ENCODE peak calls at places on chromosomes 4 and X, in ten cellular contexts. S is spleen, N is sigmoid colon, J is transverse colon, P is endothelial cell of umbilical vein, O is upper lobe of left lung, Y is K562, A is Panc1, L is GM12878, C is SK-N-SH. G is an unnamed sample.
A peak's percentile ranks its signal among the peaks of the same experiment; 100 is the strongest.

GRCh38 chr4:185068837-185069236 is 50.5 kb downstream of the HELT start:
- DNase-seq in S (no peak), N (no peak), J (no peak), P (no peak), O (no peak), Y (peak; percentile 18), A (no peak), L (no peak), C (no peak), G (no peak)

GRCh38 chrX:148412006-148412405 is 88.4 kb upstream of the AFF2 start:
- DNase-seq in S (no peak), N (no peak), J (no peak), P (no peak), O (no peak), Y (no peak), A (no peak), L (no peak), C (no peak), G (no peak)

GRCh38 chrX:12922600-12922919 is 16.1 kb downstream of the TLR8 start:
- DNase-seq in S (no peak), N (no peak), J (no peak), P (no peak), O (no peak), Y (no peak), A (no peak), L (no peak), C (no peak), G (no peak)

GRCh38 chr4:55910140-55910539 is 38.6 kb upstream of the CEP135 start:
- DNase-seq in S (no peak), N (no peak), J (no peak), P (no peak), O (no peak), Y (no peak), A (no peak), L (no peak), C (no peak), G (no peak)

GRCh38 chr4:153065286-153065685 is 129.2 kb downstream of the FHDC1 start:
- DNase-seq in S (no peak), N (no peak), J (peak; percentile 79), P (no peak), O (no peak), Y (no peak), A (no peak), L (no peak), C (no peak), G (no peak)

GRCh38 chr4:6076391-6076790 is 58.2 kb upstream of the C4orf50 start:
- DNase-seq in S (no peak), N (no peak), J (no peak), P (no peak), O (no peak), Y (peak; percentile 5), A (no peak), L (no peak), C (peak; percentile 53), G (no peak)

GRCh38 chrX:2136848-2137247 is 363.9 kb downstream of the DHRSX start:
- DNase-seq in S (no peak), N (no peak), J (no peak), P (no peak), O (no peak), Y (no peak), A (no peak), L (no peak), C (no peak), G (no peak)

GRCh38 chrX:38048886-38049285 is 42.5 kb downstream of the SYTL5 start:
- DNase-seq in S (no peak), N (no peak), J (no peak), P (no peak), O (no peak), Y (no peak), A (no peak), L (no peak), C (no peak), G (no peak)

GRCh38 chr4:2462992-2463762 is 5.7 kb upstream of the RNF4 start:
- DNase-seq in S (peak; percentile 59), N (no peak), J (no peak), P (no peak), O (no peak), Y (no peak), A (no peak), L (no peak), C (no peak), G (no peak)

GRCh38 chr4:187268940-187269339 is 545.3 kb upstream of the FAT1 start:
- DNase-seq in S (no peak), N (no peak), J (no peak), P (no peak), O (no peak), Y (no peak), A (no peak), L (no peak), C (no peak), G (no peak)

GRCh38 chr4:112403072-112403945 is 106.1 kb downstream of the ALPK1 start:
- DNase-seq in S (no peak), N (no peak), J (no peak), P (no peak), O (no peak), Y (no peak), A (no peak), L (no peak), C (no peak), G (no peak)
- H3K27ac ChIP-seq in S (no peak overlapping the region), N (no peak overlapping the region), J (no peak overlapping the region), P (no peak overlapping the region), O (no peak overlapping the region), Y (no peak overlapping the region), A (no peak overlapping the region), L (no peak overlapping the region), C (no peak overlapping the region), G (no peak overlapping the region)

DNA sequence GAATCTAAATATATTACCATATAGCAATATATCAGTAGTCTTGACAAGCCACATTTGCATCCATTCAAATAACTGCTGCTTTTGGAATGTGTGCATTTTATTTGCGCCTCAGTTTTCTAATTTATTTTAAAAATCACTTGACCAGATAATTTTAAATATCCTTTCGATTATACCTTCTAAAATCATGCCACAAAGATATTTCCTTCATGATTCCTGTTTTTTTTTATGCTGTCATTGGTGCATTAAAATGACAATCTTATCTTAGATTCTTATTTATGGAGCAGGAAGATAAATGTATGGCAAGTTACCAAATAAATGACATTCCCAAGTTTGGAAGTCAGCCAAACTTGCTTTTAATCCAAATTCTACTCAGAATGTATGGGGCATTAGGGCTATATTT is 232.1 kb upstream of the NEIL3 start:
- DNase-seq in S (no peak), N (no peak), J (no peak), P (peak; percentile 4), O (no peak), Y (no peak), A (no peak), L (no peak), C (peak; percentile 31), G (no peak)
- TF ChIP-seq POLR2AphosphoS5 in S (no peak), N (no peak), J (no peak), P (no peak), O (no peak), Y (no peak), A (no peak), L (no peak), C (no peak), G (no peak)

GRCh38 chrX:73922856-73923429 is 359.9 kb downstream of the CHIC1 start:
- DNase-seq in S (no peak), N (no peak), J (no peak), P (peak; percentile 36), O (no peak), Y (no peak), A (no peak), L (no peak), C (no peak), G (no peak)

GRCh38 chrX:73916489-73916888 is 353.5 kb downstream of the CHIC1 start:
- DNase-seq in S (no peak), N (no peak), J (no peak), P (no peak), O (no peak), Y (no peak), A (no peak), L (no peak), C (no peak), G (no peak)

GRCh38 chrX:73913580-73913979 is 350.6 kb downstream of the CHIC1 start:
- DNase-seq in S (no peak), N (no peak), J (no peak), P (peak; percentile 79), O (no peak), Y (no peak), A (no peak), L (no peak), C (no peak), G (no peak)

GRCh38 chrX:73916931-73917657 is 354.1 kb downstream of the CHIC1 start:
- DNase-seq in S (no peak), N (no peak), J (no peak), P (peak; percentile 90), O (no peak), Y (no peak), A (no peak), L (no peak), C (no peak), G (no peak)
- H3K27ac ChIP-seq in S (no peak overlapping the region), N (no peak overlapping the region), J (no peak overlapping the region), P (peak overlapping the region; percentile 95), O (no peak overlapping the region), Y (no peak overlapping the region), A (peak overlapping the region; percentile 39), L (no peak overlapping the region), C (peak overlapping the region; percentile 81), G (no peak overlapping the region)

GRCh38 chrX:68719181-68719903 is 71.9 kb downstream of the STARD8 start:
- DNase-seq in S (peak; percentile 72), N (peak; percentile 40), J (no peak), P (no peak), O (peak; percentile 17), Y (no peak), A (no peak), L (no peak), C (no peak), G (no peak)

GRCh38 chrX:68718443-68718820 is 71.0 kb downstream of the STARD8 start:
- DNase-seq in S (peak; percentile 61), N (no peak), J (no peak), P (no peak), O (no peak), Y (no peak), A (no peak), L (no peak), C (no peak), G (no peak)

GRCh38 chrX:68719904-68720614 is 72.6 kb downstream of the STARD8 start:
- DNase-seq in S (peak; percentile 65), N (peak; percentile 48), J (no peak), P (no peak), O (peak; percentile 46), Y (peak; percentile 30), A (no peak), L (no peak), C (no peak), G (no peak)

GRCh38 chrX:68717196-68717595 is 69.7 kb downstream of the STARD8 start:
- DNase-seq in S (peak; percentile 43), N (peak; percentile 41), J (no peak), P (no peak), O (peak; percentile 34), Y (no peak), A (no peak), L (no peak), C (no peak), G (no peak)

GRCh38 chrX:68717663-68718442 is 70.4 kb downstream of the STARD8 start:
- DNase-seq in S (peak; percentile 65), N (peak; percentile 55), J (no peak), P (no peak), O (peak; percentile 28), Y (no peak), A (no peak), L (no peak), C (no peak), G (no peak)
- TF ChIP-seq POLR2AphosphoS5 in S (no peak), N (no peak), J (no peak), P (no peak), O (no peak), Y (no peak), A (no peak), L (no peak), C (no peak), G (no peak)

GRCh38 chrX:107747596-107748161 is 27.9 kb downstream of the TSC22D3 start:
- DNase-seq in S (no peak), N (no peak), J (peak; percentile 22), P (no peak), O (no peak), Y (no peak), A (no peak), L (no peak), C (no peak), G (no peak)
- H3K27ac ChIP-seq in S (peak overlapping the region; percentile 30), N (peak overlapping the region; percentile 76), J (peak overlapping the region; percentile 68), P (no peak overlapping the region), O (peak overlapping the region; percentile 48), Y (no peak overlapping the region), A (no peak overlapping the region), L (no peak overlapping the region), C (no peak overlapping the region), G (peak overlapping the region; percentile 34)